ENCODE peak calls at places on chromosome 9, in six cellular contexts. S is heart right ventricle; R is astrocyte; D is CD8-positive, alpha-beta T cell; C is IMR-90; O is transverse colon. K is an unnamed sample. For H3K9me3 and H3K27me3, the result is how much of the 10 kb centered on the place peaks cover.

GRCh38 chr9:114694146-114694545 is 12.2 kb upstream of the TEX48 start:
- DNase-seq in S (no peak), R (peak), D (no peak), C (peak), O (no peak), K (no peak)

GRCh38 chr9:115167175-115167574 is 49.2 kb upstream of the TNC start:
- DNase-seq in S (no peak), R (peak), D (no peak), C (peak), O (no peak), K (no peak)

GRCh38 chr9:114035845-114036785 is 42.0 kb downstream of the AMBP start:
- DNase-seq in S (no peak), R (no peak), D (peak), C (no peak), O (no peak), K (no peak)

GRCh38 chr9:5633243-5633642 is 4.3 kb downstream of the RIC1 start:
- DNase-seq in S (no peak), R (peak), D (no peak), C (peak), O (no peak), K (peak)

GRCh38 chr9:74412236-74412979 is 84.7 kb upstream of the RORB start:
- DNase-seq in S (no peak), R (no peak), D (no peak), C (no peak), O (no peak), K (no peak)

GRCh38 chr9:97958812-97959511 is 21.0 kb upstream of the HEMGN start:
- DNase-seq in S (no peak), R (peak), D (no peak), C (peak), O (no peak), K (no peak)

GRCh38 chr9:96501981-96502833 is 52.2 kb downstream of the HABP4 start:
- DNase-seq in S (no peak), R (no peak), D (no peak), C (no peak), O (no peak), K (no peak)

GRCh38 chr9:98540476-98540875 is 168.3 kb downstream of the GABBR2 start:
- DNase-seq in S (no peak), R (peak), D (no peak), C (no peak), O (no peak), K (no peak)

GRCh38 chr9:114606068-114606467 is 5.0 kb upstream of the TMEM268 start:
- DNase-seq in S (no peak), R (no peak), D (no peak), C (no peak), O (no peak), K (peak)

GRCh38 chr9:15187589-15187988 is 119.4 kb downstream of the TTC39B start:
- DNase-seq in S (no peak), R (no peak), D (no peak), C (no peak), O (no peak), K (no peak)

GRCh38 chr9:98075332-98075805 is 18.8 kb downstream of the NANS start:
- DNase-seq in S (no peak), R (peak), D (no peak), C (peak), O (no peak), K (no peak)

GRCh38 chr9:132474253-132474652 is 64.2 kb downstream of the CFAP77 start:
- DNase-seq in S (no peak), R (no peak), D (no peak), C (peak), O (no peak), K (peak)

GRCh38 chr9:131697908-131698714 is 41.8 kb downstream of the RAPGEF1 start:
- DNase-seq in S (no peak), R (no peak), D (no peak), C (no peak), O (no peak), K (no peak)

GRCh38 chr9:97749928-97750327 is 52.8 kb upstream of the XPA start:
- DNase-seq in S (no peak), R (no peak), D (no peak), C (no peak), O (no peak), K (no peak)

GRCh38 chr9:86655147-86655546 is 292.2 kb downstream of the GAS1 start:
- DNase-seq in S (no peak), R (no peak), D (no peak), C (peak), O (no peak), K (no peak)

GRCh38 chr9:18821794-18822193 is 211.2 kb downstream of the SAXO1 start:
- DNase-seq in S (no peak), R (peak), D (no peak), C (peak), O (no peak), K (no peak)

GRCh38 chr9:73180373-73180772 is 28.7 kb downstream of the ANXA1 start:
- DNase-seq in S (no peak), R (peak), D (no peak), C (peak), O (no peak), K (no peak)

GRCh38 chr9:91939953-91940352 is 10.1 kb downstream of the ROR2 start:
- DNase-seq in S (no peak), R (no peak), D (no peak), C (no peak), O (no peak), K (no peak)

GRCh38 chr9:114385412-114386181 is 2.2 kb downstream of the AKNA start:
- DNase-seq in S (peak), R (peak), D (peak), C (peak), O (peak), K (no peak)

GRCh38 chr9:22008662-22009562 is at the start of gene CDKN2B:
- DNase-seq in S (peak), R (peak), D (peak), C (peak), O (peak), K (peak)

GRCh38 chr9:34337404-34337803 is 8.0 kb downstream of the NUDT2 start:
- DNase-seq in S (no peak), R (no peak), D (no peak), C (peak), O (no peak), K (no peak)

GRCh38 chr9:131661954-131662621 is 77.8 kb downstream of the RAPGEF1 start:
- DNase-seq in S (no peak), R (no peak), D (peak), C (no peak), O (no peak), K (no peak)

GRCh38 chr9:90613502-90613901 is 29.1 kb downstream of the DIRAS2 start:
- DNase-seq in S (no peak), R (no peak), D (no peak), C (no peak), O (no peak), K (no peak)

GRCh38 chr9:115694014-115694413 is 459.6 kb upstream of the PAPPA start:
- DNase-seq in S (peak), R (peak), D (no peak), C (peak), O (peak), K (peak)

GRCh38 chr9:113026200-113026599 is 14.2 kb upstream of the ZNF883 start:
- DNase-seq in S (no peak), R (no peak), D (no peak), C (peak), O (no peak), K (no peak)
- H3K9me3 ChIP-seq in S (half or more), R (under half), D (under half), C (under half), O (under half), K (under half)

GRCh38 chr9:2126331-2126789 is 111.2 kb downstream of the SMARCA2 start:
- DNase-seq in S (no peak), R (peak), D (no peak), C (peak), O (no peak), K (no peak)
- H3K4me3 ChIP-seq in S (peak), R (no peak), D (no peak), C (no peak), O (no peak), K (no peak)

GRCh38 chr9:106846307-106846706 is 16.7 kb upstream of the ZNF462 start:
- DNase-seq in S (no peak), R (no peak), D (no peak), C (no peak), O (no peak), K (no peak)

GRCh38 chr9:106846847-106847246 is 16.1 kb upstream of the ZNF462 start:
- DNase-seq in S (no peak), R (peak), D (no peak), C (peak), O (no peak), K (no peak)

DNA sequence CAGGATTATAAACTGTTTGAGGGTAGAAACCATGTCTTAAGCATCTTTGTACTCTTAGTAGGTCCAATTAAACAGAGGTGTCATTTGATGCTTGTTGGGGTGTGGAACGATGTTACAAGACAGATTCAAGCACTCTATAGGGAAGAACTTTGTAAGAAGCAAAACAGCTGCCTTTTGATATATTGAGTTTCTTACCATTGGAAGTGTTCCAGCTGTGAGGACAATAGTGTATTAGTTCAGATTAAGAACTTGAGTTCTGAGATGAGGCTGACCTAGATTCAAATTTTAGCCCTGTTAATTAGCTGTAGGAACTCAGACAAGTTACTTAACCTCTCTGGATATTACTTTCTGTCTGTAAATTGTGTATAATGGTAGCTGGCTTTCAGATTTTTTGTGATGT is 19.6 kb upstream of the ZNF462 start:
- DNase-seq in S (no peak), R (no peak), D (no peak), C (no peak), O (no peak), K (no peak)
- H3K27me3 ChIP-seq in S (under half), R (under half), D (under half), C (under half), O (under half), K (under half)

DNA sequence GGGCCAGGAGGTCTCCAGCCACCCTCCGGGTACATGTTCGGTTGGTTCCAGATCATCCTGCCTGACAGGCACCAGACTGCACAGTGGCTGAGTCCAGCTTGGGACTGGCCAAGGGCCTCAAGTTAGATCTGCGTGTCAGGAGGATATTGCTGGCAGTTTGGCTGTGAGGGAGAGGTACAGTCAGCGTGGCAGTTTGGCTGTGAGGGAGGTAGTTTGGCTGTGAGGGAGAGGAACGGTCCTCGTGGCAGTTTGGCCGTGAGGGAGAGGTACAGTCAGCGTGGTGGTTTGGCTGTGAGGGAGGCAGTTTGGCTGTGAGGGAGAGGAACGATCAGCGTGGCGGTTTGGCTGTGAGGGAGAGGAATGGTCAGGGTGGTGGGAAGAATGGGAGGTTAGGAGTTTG is 39.0 kb downstream of the CACNA1B start:
- DNase-seq in S (no peak), R (no peak), D (peak), C (no peak), O (no peak), K (no peak)
- H3K9me3 ChIP-seq in S (under half), R (under half), D (under half), C (half or more), O (under half), K (under half)

DNA sequence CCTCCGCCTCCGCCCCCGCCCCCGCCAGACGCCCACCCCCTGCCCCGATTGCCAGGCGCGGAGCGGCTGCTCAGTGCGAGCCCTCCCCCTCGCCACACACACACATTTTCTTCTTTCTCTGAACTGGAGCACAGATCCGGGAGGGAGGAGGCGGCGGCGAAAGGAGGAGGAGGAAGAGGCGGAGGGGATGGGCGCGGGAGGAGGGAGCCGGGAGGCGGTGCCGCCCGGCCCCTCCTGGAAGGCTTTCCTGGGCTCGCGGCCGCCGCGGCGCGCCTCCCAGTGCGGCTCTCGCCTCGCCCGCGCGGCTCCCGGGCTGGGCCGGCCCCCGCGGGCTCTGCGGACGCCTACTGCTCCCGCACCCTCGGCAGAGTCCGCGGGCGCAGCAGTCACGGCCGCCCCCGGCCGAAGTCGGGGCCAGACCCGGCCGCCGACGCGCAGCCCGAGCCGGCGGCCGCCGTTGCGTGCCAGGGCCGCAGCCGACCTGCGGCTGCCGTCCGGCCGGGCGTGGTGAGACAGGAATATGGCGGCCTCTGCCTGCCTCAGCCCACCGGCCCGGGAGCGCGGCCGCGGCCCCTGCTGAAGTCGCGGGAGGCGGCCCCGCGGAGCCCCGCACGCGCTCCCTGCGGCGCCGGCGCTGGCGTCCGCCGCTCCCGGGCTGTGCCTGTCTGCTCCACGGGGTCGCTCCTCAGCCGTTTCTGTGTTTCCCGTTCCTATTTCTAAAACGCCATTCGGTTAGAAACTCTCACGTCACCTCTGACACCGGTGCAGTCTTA is 401 bp upstream of the GNAQ start:
- DNase-seq in S (peak), R (peak), D (peak), C (peak), O (peak), K (peak)
- H3K4me3 ChIP-seq in S (peak), R (peak), D (peak), C (peak), O (peak), K (peak)

DNA sequence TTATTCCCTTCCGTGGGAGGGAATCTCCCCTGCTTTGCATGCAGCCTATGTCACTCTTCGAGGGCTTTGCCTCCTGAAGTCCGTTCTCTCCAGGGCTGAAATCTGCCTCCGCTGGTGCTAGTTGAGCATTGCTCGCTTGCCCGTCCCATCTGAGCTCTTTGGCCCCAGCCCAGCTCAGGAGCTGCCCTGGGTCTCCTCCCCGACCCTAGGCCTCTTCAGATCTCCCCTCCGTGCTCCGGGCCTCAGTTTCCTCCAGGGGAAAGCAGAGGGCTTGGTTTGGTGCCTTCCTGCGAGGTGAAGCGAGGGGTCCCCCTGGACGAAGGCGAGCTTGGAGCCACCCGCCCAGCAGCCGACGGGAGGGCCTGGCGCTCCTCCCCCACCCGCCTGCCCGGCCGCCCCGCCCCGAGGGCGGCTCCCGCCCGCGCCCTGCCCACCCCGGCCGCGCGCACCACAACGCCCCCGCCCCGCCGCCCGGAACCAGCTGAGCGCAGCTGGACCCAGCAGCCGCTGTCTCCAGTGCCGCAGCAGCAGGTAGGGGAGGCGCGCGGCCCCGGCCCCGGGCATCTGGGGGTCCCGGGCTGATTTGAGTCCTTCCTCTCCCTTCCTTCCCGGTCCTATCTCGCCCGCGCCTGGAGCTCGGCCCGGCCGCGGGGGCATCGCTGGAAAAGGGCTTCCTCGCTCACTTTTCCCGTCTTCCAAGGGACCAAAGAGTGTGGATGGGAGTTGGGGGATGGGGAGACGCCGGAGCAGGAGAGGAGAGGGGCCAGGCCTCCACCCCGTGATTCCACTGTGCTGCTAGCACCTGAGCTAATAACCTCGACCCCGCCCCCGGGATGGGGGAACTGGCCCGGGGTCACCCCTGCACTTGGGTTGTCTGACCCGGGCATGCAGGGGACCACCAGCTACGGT is at the start of gene GSN:
- DNase-seq in S (peak), R (no peak), D (peak), C (peak), O (peak), K (peak)
- H3K27me3 ChIP-seq in S (under half), R (under half), D (under half), C (under half), O (under half), K (under half)

K was measured in Caco-2.